ENCODE peak calls at places on chromosomes 7 and 10, in four cellular contexts. Y is HEK293T, L is HepG2, A is K562. P is an unnamed sample.

GRCh38 chr7:133530682-133531081 is 277.8 kb downstream of the EXOC4 start:
- DNase-seq in Y (no peak), L (no peak), A (no peak), P (no peak)

GRCh38 chr7:122886357-122887081 is at the start of gene CADPS2:
- DNase-seq in Y (peak), L (peak), A (peak), P (no peak)

GRCh38 chr10:124521429-124521871 is 59.8 kb downstream of the LHPP start:
- DNase-seq in Y (no peak), L (no peak), A (no peak), P (no peak)

GRCh38 chr7:92304406-92304893 is 58.7 kb downstream of the ANKIB1 start:
- DNase-seq in Y (no peak), L (no peak), A (no peak), P (no peak)

GRCh38 chr10:125375210-125375609 is 214.8 kb upstream of the CTBP2 start:
- DNase-seq in Y (no peak), L (no peak), A (no peak), P (no peak)

GRCh38 chr7:29140873-29141468 is 5.4 kb downstream of the CPVL start:
- DNase-seq in Y (no peak), L (peak), A (no peak), P (no peak)

GRCh38 chr10:30825495-30825894 is 195.9 kb upstream of the LYZL2 start:
- DNase-seq in Y (no peak), L (no peak), A (no peak), P (no peak)

GRCh38 chr10:89504691-89505090 is 30.7 kb downstream of the SLC16A12 start:
- DNase-seq in Y (no peak), L (no peak), A (no peak), P (no peak)

GRCh38 chr7:131638641-131639430 is 82.4 kb upstream of the PODXL start:
- DNase-seq in Y (no peak), L (no peak), A (no peak), P (no peak)

GRCh38 chr7:137695942-137696341 is 150.8 kb downstream of the DGKI start:
- DNase-seq in Y (no peak), L (peak), A (no peak), P (no peak)

GRCh38 chr7:102279537-102280400 is 6.9 kb upstream of the SH2B2 start:
- DNase-seq in Y (peak), L (peak), A (peak), P (no peak)

GRCh38 chr7:129643545-129644170 is 32.1 kb downstream of the NRF1 start:
- DNase-seq in Y (no peak), L (no peak), A (no peak), P (no peak)

GRCh38 chr10:8146650-8147049 is 92.2 kb downstream of the GATA3 start:
- DNase-seq in Y (no peak), L (no peak), A (no peak), P (no peak)

GRCh38 chr10:132722391-132722790 is 63.6 kb downstream of the NKX6-2 start:
- DNase-seq in Y (peak), L (no peak), A (no peak), P (no peak)

GRCh38 chr7:100803398-100804161 is 23.7 kb downstream of the EPHB4 start:
- DNase-seq in Y (peak), L (peak), A (peak), P (peak)

GRCh38 chr10:128896964-128897363 is 570.1 kb upstream of the MGMT start:
- DNase-seq in Y (no peak), L (no peak), A (no peak), P (no peak)

GRCh38 chr7:98177553-98177952 is 33.7 kb upstream of the BHLHA15 start:
- DNase-seq in Y (no peak), L (no peak), A (no peak), P (no peak)

GRCh38 chr10:48306870-48307531 is 524 bp downstream of the MAPK8 start:
- DNase-seq in Y (peak), L (peak), A (peak), P (no peak)

GRCh38 chr10:9211228-9211627 is 1156.7 kb downstream of the GATA3 start:
- DNase-seq in Y (peak), L (no peak), A (no peak), P (no peak)

GRCh38 chr7:29224726-29225125 is 30.2 kb downstream of the CHN2 start:
- DNase-seq in Y (no peak), L (no peak), A (no peak), P (no peak)

GRCh38 chr10:10796774-10797415 is 220.8 kb upstream of the CELF2 start:
- DNase-seq in Y (no peak), L (no peak), A (no peak), P (no peak)

GRCh38 chr7:5436003-5436678 is 12.5 kb upstream of the TNRC18 start:
- DNase-seq in Y (no peak), L (no peak), A (no peak), P (no peak)

GRCh38 chr10:77552252-77552651 is 85.4 kb downstream of the KCNMA1 start:
- DNase-seq in Y (no peak), L (no peak), A (no peak), P (no peak)

GRCh38 chr7:87218941-87219544 is 489 bp downstream of the TMEM243 start:
- DNase-seq in Y (peak), L (peak), A (peak), P (no peak)

GRCh38 chr7:30173058-30173897 is 38.5 kb downstream of the MTURN start:
- DNase-seq in Y (peak), L (peak), A (no peak), P (no peak)

GRCh38 chr7:33250421-33250827 is 121.1 kb downstream of the BBS9 start:
- DNase-seq in Y (no peak), L (no peak), A (no peak), P (no peak)

GRCh38 chr7:132730126-132730525 is 153.9 kb upstream of the PLXNA4 start:
- DNase-seq in Y (no peak), L (no peak), A (no peak), P (no peak)

GRCh38 chr7:19747740-19748339 is 25.6 kb downstream of the TMEM196 start:
- DNase-seq in Y (peak), L (peak), A (peak), P (no peak)

GRCh38 chr7:121329460-121330052 is 756 bp downstream of the WNT16 start:
- DNase-seq in Y (peak), L (no peak), A (no peak), P (no peak)

GRCh38 chr10:97759157-97759980 is 12.4 kb downstream of the SFRP5 start:
- DNase-seq in Y (peak), L (peak), A (peak), P (no peak)

GRCh38 chr10:4771554-4772201 is 54.3 kb upstream of the AKR1E2 start:
- DNase-seq in Y (no peak), L (peak), A (no peak), P (no peak)

GRCh38 chr7:134513169-134513752 is 14.1 kb upstream of the AKR1B10 start:
- DNase-seq in Y (peak), L (peak), A (peak), P (peak)

GRCh38 chr10:100347568-100348195 is 649 bp downstream of the SCD start:
- DNase-seq in Y (peak), L (no peak), A (peak), P (no peak)

GRCh38 chr10:114824396-114824795 is 2.8 kb downstream of the FHIP2A start:
- DNase-seq in Y (no peak), L (no peak), A (no peak), P (no peak)

DNA sequence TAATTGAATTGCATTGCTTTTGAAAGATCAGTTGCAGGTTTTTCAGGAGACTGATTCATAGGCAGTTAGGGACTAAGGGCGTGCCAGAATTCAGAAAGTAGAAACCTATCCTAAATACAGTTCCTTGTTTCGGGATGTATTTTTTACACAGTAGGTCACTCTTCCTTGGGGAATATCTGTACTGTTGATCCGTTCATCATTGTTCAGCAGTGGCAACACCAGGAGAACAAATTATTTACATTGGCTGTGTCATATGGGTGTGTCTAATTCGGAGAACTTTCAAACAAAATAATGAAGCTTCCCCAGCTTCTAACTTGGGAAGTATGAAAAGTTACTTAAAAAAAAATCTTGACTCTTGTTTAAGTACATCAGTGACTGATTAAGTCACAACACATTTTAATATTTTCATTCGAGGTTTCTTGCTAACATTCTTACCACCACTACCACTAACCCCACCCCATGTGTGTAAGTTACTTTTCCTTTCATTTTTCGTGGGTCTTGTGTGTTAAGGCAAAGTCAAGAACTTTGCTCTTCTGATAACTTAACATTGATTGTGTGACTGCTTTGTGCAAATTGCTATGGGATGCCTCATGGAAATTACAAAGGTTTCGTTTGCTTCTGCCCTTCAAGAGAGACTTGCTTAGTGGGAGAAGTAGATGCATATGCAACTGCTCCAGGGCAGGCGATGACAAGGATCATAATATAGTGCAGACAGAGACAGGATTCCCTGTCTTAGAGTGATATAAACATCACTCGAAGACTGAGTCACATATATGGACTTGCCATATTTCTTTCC is 43.8 kb upstream of the RPA3 start:
- DNase-seq in Y (no peak), L (no peak), A (no peak), P (no peak)
- TF ChIP-seq FOXK2 in Y (no peak), L (no peak), A (no peak), P (no peak)

DNA sequence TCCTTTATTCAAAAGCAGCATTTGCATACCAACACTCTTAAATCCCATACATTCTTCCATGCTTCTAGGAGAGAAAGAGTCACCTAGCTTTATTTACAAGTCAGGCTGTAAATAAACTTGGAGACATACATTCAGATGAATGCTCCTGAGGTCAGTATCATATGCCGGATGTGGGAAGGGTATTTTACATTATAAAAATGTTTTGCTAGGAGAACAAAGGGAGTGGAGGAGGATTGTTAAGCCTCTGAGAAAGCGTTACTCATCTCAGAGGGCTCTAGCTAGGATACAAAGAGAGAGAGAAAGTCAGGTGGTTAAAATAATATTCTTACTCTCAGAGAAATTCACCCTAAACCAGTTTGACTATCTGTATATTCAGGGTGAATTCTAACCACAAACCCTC is 300.9 kb upstream of the NPSR1 start:
- DNase-seq in Y (no peak), L (no peak), A (no peak), P (no peak)
- TF ChIP-seq FOXK2 in Y (no peak), L (no peak), A (no peak), P (no peak)

GRCh38 chr10:16993186-16993585 is 136.4 kb downstream of the CUBN start:
- DNase-seq in Y (no peak), L (no peak), A (no peak), P (no peak)
- TF ChIP-seq FOXK2 in Y (no peak), L (no peak), A (no peak), P (no peak)

DNA sequence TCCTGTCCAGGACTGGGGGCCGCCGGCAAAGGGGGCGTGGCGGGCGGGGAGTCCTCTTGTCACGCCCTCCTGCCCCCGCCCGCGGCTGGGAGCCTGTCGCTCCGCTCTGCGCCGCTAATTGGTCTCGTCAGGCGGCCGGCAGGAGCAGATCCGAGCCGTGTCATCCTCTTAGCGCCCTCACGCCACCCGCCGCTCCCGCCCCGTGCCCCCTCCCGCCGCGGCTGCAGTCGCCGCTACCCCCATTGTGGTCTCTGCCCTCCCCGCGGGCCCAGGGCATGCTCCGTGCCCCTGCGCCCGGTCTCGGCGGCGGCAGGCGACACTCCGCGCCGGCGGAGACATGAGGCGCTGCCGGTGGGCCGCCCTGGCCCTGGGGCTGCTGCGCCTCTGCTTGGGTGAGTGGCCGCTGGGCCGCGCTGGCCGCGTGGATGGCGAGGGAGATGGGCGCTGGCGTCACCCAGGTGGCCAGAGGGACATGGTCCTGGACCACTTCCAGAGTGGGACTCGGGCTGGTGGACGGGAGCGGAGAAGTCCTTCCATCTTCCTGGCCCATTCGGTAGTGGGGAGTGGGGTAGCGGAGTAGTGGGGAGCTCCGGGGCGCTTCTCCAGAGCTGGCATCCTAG is at the start of gene CDHR1:
- DNase-seq in Y (peak), L (no peak), A (peak), P (no peak)
- TF ChIP-seq FOXK2 in Y (no peak), L (no peak), A (no peak), P (no peak)

GRCh38 chr7:148670807-148671206 is 27.9 kb upstream of the CUL1 start:
- DNase-seq in Y (no peak), L (no peak), A (no peak), P (no peak)
- TF ChIP-seq FOXK2 in Y (no peak), L (no peak), A (no peak), P (no peak)

GRCh38 chr10:50861370-50861769 is 24.1 kb downstream of the A1CF start:
- DNase-seq in Y (no peak), L (no peak), A (no peak), P (no peak)
- TF ChIP-seq FOXK2 in Y (no peak), L (no peak), A (no peak), P (no peak)